ENCODE peak calls at places on chromosomes 3 and 15, in four cellular contexts. Q, O, A and L are unnamed samples.

GRCh38 chr3:151367448-151367847 is 17.1 kb downstream of the P2RY12 start:
- DNase-seq in O (no peak), Q (no peak), A (no peak), L (no peak)

GRCh38 chr3:84904819-84905555 is 53.8 kb upstream of the CADM2 start:
- DNase-seq in O (no peak), A (no peak), Q (no peak), L (peak; percentile 56)

GRCh38 chr15:55661431-55661830 is 73.3 kb upstream of the PYGO1 start:
- DNase-seq in Q (no peak), A (peak; percentile 69), O (no peak), L (no peak)

GRCh38 chr15:55344206-55344605 is 25.2 kb downstream of the PIGB start:
- DNase-seq in O (no peak), Q (no peak), A (no peak), L (peak; percentile 33)

GRCh38 chr15:58472221-58472620 is 40.4 kb downstream of the LIPC start:
- DNase-seq in Q (no peak), O (no peak), A (no peak), L (no peak)

GRCh38 chr15:75361989-75362641 is 6.3 kb downstream of the MAN2C1 start:
- DNase-seq in A (no peak), O (no peak), Q (no peak), L (no peak)

GRCh38 chr3:10238330-10238995 is 9.8 kb upstream of the TATDN2 start:
- DNase-seq in A (no peak), O (peak; percentile 51), Q (no peak), L (no peak)

GRCh38 chr3:134035836-134036235 is 6.1 kb upstream of the SLCO2A1 start:
- DNase-seq in O (no peak), A (no peak), Q (no peak), L (no peak)

GRCh38 chr15:35728176-35728938 is 182.4 kb upstream of the DPH6 start:
- DNase-seq in Q (no peak), A (no peak), O (no peak), L (no peak)

GRCh38 chr15:43329222-43329959 is 982 bp downstream of the LCMT2 start:
- DNase-seq in Q (no peak), A (no peak), O (peak; percentile 21), L (peak; percentile 47)

GRCh38 chr3:164364111-164364510 is 714.2 kb downstream of the SI start:
- DNase-seq in A (no peak), Q (no peak), O (no peak), L (no peak)

GRCh38 chr3:34856577-34856976 is 782.7 kb upstream of the ARPP21 start:
- DNase-seq in Q (no peak), A (no peak), O (no peak), L (no peak)

GRCh38 chr3:10580426-10580825 is 75.0 kb upstream of the ATP2B2 start:
- DNase-seq in Q (no peak), A (no peak), O (no peak), L (no peak)

GRCh38 chr15:43777293-43777819 is 590 bp upstream of the ELL3 start:
- DNase-seq in A (peak; percentile 58), Q (peak; percentile 78), O (peak; percentile 31), L (peak; percentile 82)

GRCh38 chr3:10753964-10754363 is 62.1 kb upstream of the SLC6A11 start:
- DNase-seq in O (peak; percentile 55), Q (no peak), A (peak; percentile 18), L (peak; percentile 86)

GRCh38 chr15:71333839-71334238 is 218.6 kb downstream of the THSD4 start:
- DNase-seq in Q (no peak), A (no peak), O (no peak), L (no peak)

GRCh38 chr3:16286161-16286560 is 21.1 kb downstream of the OXNAD1 start:
- DNase-seq in O (no peak), A (no peak), Q (no peak), L (no peak)

GRCh38 chr15:70114226-70114625 is 16.5 kb upstream of the TLE3 start:
- DNase-seq in A (no peak), Q (no peak), O (no peak), L (no peak)

GRCh38 chr3:48119495-48120193 is 68.6 kb downstream of the CDC25A start:
- DNase-seq in O (no peak), Q (no peak), A (no peak), L (no peak)

GRCh38 chr3:186965141-186965879 is 35.0 kb downstream of the ST6GAL1 start:
- DNase-seq in A (no peak), Q (peak; percentile 43), O (no peak), L (peak; percentile 38)

GRCh38 chr3:88030200-88030599 is 28.6 kb downstream of the CGGBP1 start:
- DNase-seq in Q (no peak), O (no peak), A (no peak), L (no peak)

GRCh38 chr3:13583251-13584180 is 34.6 kb downstream of the FBLN2 start:
- DNase-seq in O (no peak), Q (no peak), A (no peak), L (peak; percentile 10)

GRCh38 chr3:72449551-72449950 is 398.7 kb downstream of the SHQ1 start:
- DNase-seq in Q (no peak), A (no peak), O (no peak), L (no peak)

GRCh38 chr3:40992023-40992422 is 207.3 kb upstream of the CTNNB1 start:
- DNase-seq in O (no peak), Q (no peak), A (no peak), L (no peak)

GRCh38 chr15:73982251-73982962 is 9.7 kb downstream of the STOML1 start:
- DNase-seq in Q (no peak), A (no peak), O (no peak), L (no peak)

GRCh38 chr3:111080357-111080937 is 8.8 kb downstream of the NECTIN3 start:
- DNase-seq in O (no peak), Q (no peak), A (peak; percentile 39), L (no peak)

GRCh38 chr15:31156226-31156625 is 54.7 kb upstream of the TRPM1 start:
- DNase-seq in A (no peak), O (no peak), Q (no peak), L (no peak)

GRCh38 chr3:42712716-42713372 is 10.2 kb upstream of the HHATL start:
- DNase-seq in O (no peak), Q (no peak), A (no peak), L (no peak)

GRCh38 chr15:25415217-25415616 is 23.6 kb downstream of the UBE3A start:
- DNase-seq in Q (no peak), A (no peak), O (no peak), L (no peak)

GRCh38 chr15:41513282-41514227 is at the start of gene LTK:
- DNase-seq in O (peak; percentile 91), A (no peak), Q (no peak), L (peak; percentile 59)

GRCh38 chr15:33188654-33189257 is 5.8 kb downstream of the FMN1 start:
- DNase-seq in O (no peak), Q (peak; percentile 32), A (no peak), L (no peak)

GRCh38 chr15:76799760-76800159 is 105.4 kb downstream of the SCAPER start:
- DNase-seq in A (no peak), Q (no peak), O (peak; percentile 10), L (no peak)

GRCh38 chr3:67196677-67197076 is 198.6 kb downstream of the KBTBD8 start:
- DNase-seq in A (no peak), O (no peak), Q (no peak), L (no peak)
- TF ChIP-seq NR2C2 in A (no peak), O (no peak), Q (no peak), L (no peak)

DNA sequence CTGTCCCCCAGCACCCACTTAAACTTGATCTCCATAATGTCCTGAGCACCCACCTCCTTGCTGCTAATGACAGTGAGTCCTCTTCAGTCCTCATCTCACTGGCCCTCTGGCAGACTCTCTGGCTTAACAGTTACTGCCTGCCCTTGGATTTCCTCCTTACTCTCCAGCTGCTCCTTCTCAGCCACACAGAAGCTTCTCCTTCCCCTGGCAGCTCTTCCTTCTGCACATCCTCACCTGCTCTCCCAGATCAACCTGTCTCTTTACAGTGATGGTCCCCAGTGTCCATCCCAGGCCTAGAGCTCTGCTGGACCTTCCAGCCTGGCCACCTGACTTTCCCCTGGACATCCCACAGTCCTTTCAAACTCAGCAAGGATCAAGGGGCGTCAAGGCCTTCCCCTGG is 47.4 kb upstream of the SMAD3 start:
- DNase-seq in O (no peak), Q (no peak), A (no peak), L (no peak)
- TF ChIP-seq NR2C2 in O (no peak), Q (no peak), A (no peak), L (no peak)

GRCh38 chr15:51780636-51781035 is 29.2 kb downstream of the TMOD2 start:
- DNase-seq in O (no peak), A (no peak), Q (no peak), L (no peak)

GRCh38 chr15:51775967-51776816 is 24.8 kb downstream of the TMOD2 start:
- DNase-seq in O (peak; percentile 68), Q (peak; percentile 30), A (peak; percentile 58), L (peak; percentile 73)

GRCh38 chr15:51771773-51772172 is 20.4 kb downstream of the TMOD2 start:
- DNase-seq in Q (no peak), O (no peak), A (no peak), L (no peak)

GRCh38 chr15:51781506-51781905 is 30.1 kb downstream of the TMOD2 start:
- DNase-seq in O (no peak), A (no peak), Q (no peak), L (no peak)

DNA sequence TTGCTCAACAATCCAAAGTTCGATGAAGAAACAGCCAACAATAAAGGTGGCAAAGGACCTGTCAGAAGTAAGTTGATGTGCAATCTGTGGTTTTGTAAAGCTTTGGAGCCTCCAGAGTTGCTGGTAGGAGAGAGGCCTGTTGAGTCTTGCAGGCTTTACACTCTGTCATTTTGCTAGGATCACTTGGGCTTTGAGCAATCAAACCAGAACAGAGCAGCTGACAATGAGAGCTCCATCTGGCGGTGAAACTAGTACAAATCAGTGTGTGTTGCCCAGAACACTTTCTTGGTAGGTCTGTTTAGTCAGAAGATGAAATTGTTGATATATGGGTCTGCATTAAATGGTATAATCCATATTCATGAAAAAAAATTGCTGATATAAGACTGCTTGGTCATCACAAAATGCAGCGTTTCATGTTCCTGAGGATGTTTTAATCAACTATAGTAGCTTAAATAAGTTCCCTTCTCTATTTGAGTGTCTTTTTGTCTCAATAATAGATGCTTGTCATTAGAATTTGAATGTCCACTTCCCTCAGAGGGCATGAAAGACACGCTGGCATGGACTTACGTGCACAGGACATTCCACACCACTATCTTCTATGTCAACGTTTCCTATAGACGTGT is 25.7 kb downstream of the TMOD2 start:
- DNase-seq in A (peak; percentile 74), O (peak; percentile 73), Q (peak; percentile 43), L (peak; percentile 67)
- TF ChIP-seq NR2C2 in A (no peak), O (no peak), Q (no peak), L (no peak)

DNA sequence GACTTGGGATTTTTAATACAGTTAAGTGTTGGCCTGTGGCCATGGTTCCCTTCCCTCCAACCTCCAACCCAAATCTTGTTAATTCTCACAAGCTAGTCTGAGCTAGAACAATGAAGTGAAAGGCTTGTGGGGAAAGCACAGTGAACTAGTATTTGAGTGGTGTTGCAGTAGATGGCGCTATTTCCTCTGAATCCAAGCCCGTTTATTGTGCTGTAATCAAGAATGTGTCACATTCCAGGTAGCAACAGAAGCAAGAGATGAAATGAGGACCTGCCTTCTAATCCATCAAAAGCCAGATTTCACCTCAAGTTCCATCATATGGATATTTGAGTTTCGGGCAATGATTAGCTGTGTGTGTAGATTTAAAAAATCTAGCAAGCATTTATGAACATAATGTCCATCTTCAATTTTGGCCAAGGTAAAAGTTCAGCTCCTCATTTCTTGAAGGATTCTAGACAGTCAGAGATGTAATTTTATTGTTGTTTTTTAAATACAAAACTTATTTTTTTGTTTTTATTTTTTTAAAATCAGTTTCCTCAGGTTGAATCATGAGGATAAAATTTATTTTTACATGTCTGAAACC is 160.7 kb downstream of the SQOR start:
- DNase-seq in A (peak; percentile 52), Q (no peak), O (no peak), L (peak; percentile 46)
- TF ChIP-seq NR2C2 in A (no peak), Q (no peak), O (no peak), L (no peak)